ENCODE peak calls at places on chromosome 14, in seven cellular contexts. S is bronchial epithelial cell, X is right atrium auricular region, Q is dorsolateral prefrontal cortex, B is fibroblast of mammary gland, M is cardiac fibroblast, T is fibroblast of lung. L is an unnamed sample.

GRCh38 chr14:97917169-97917568 is 1120.0 kb downstream of the VRK1 start:
- DNase-seq in Q (no peak), X (no peak), B (no peak), M (no peak), T (no peak), S (peak; percentile 47), L (no peak)

GRCh38 chr14:68470361-68470760 is 322.5 kb downstream of the ZFP36L1 start:
- DNase-seq in M (no peak), B (no peak), Q (no peak), T (no peak), X (no peak), S (peak; percentile 44), L (no peak)

GRCh38 chr14:92754956-92755355 is 6.5 kb upstream of the LGMN start:
- DNase-seq in X (no peak), Q (no peak), S (no peak), T (no peak), B (no peak), M (peak; percentile 19), L (no peak)

GRCh38 chr14:29390046-29390841 is 537.4 kb downstream of the PRKD1 start:
- DNase-seq in T (peak; percentile 18), M (no peak), Q (no peak), S (no peak), X (no peak), B (no peak), L (no peak)

GRCh38 chr14:77707355-77707723 is 484 bp downstream of the ALKBH1 start:
- DNase-seq in B (peak; percentile 60), M (peak; percentile 51), T (peak; percentile 35), X (no peak), Q (no peak), S (peak; percentile 37), L (no peak)

GRCh38 chr14:101761881-101762529 is 496 bp downstream of the PPP2R5C start:
- DNase-seq in S (no peak), X (no peak), M (peak; percentile 20), Q (no peak), B (no peak), T (peak; percentile 2), L (peak; percentile 78)

GRCh38 chr14:91417983-91418386 is 365 bp upstream of the CCDC88C start:
- DNase-seq in B (no peak), M (no peak), S (no peak), T (no peak), X (no peak), Q (no peak), L (peak; percentile 72)

GRCh38 chr14:43983721-43984120 is 523.4 kb downstream of the FSCB start:
- DNase-seq in Q (no peak), B (no peak), S (no peak), T (no peak), X (no peak), M (no peak), L (no peak)

GRCh38 chr14:59126714-59127436 is 61.6 kb upstream of the DAAM1 start:
- DNase-seq in B (peak; percentile 69), Q (no peak), S (peak; percentile 63), T (peak; percentile 51), M (peak; percentile 79), X (no peak), L (no peak)

GRCh38 chr14:76274324-76274723 is 101.6 kb upstream of the ESRRB start:
- DNase-seq in M (no peak), S (no peak), B (no peak), Q (no peak), X (peak; percentile 13), T (no peak), L (no peak)

GRCh38 chr14:67934087-67934486 is 114.5 kb downstream of the RAD51B start:
- DNase-seq in X (no peak), M (peak; percentile 94), Q (no peak), B (peak; percentile 89), T (peak; percentile 83), S (peak; percentile 78), L (no peak)

GRCh38 chr14:94227029-94227428 is 52.9 kb downstream of the PPP4R4 start:
- DNase-seq in Q (no peak), B (peak; percentile 32), M (peak; percentile 19), X (no peak), T (peak; percentile 56), S (no peak), L (no peak)

GRCh38 chr14:94598816-94599655 is 13.2 kb upstream of the SERPINA3 start:
- DNase-seq in X (peak; percentile 86), Q (peak; percentile 77), S (peak; percentile 96), M (peak; percentile 97), T (peak; percentile 99), B (peak; percentile 99), L (no peak)

GRCh38 chr14:49892301-49892635 is 614 bp upstream of the ARF6 start:
- DNase-seq in Q (peak; percentile 56), M (peak; percentile 94), S (peak; percentile 57), T (peak; percentile 80), B (peak; percentile 90), X (peak; percentile 81), L (no peak)

GRCh38 chr14:50501642-50502041 is 30.7 kb downstream of the MAP4K5 start:
- DNase-seq in X (no peak), T (peak; percentile 93), Q (no peak), B (peak; percentile 66), S (peak; percentile 84), M (peak; percentile 51), L (no peak)

GRCh38 chr14:55628426-55628825 is 48.4 kb downstream of the KTN1 start:
- DNase-seq in M (no peak), B (peak; percentile 7), S (peak; percentile 27), X (no peak), Q (no peak), T (no peak), L (no peak)

GRCh38 chr14:55620277-55620676 is 40.3 kb downstream of the KTN1 start:
- DNase-seq in M (no peak), S (no peak), T (no peak), Q (no peak), X (no peak), B (no peak), L (no peak)

GRCh38 chr14:55626131-55626530 is 46.1 kb downstream of the KTN1 start:
- DNase-seq in M (no peak), X (no peak), B (no peak), S (no peak), Q (no peak), T (no peak), L (no peak)

GRCh38 chr14:55625481-55625880 is 45.5 kb downstream of the KTN1 start:
- DNase-seq in Q (no peak), B (no peak), X (no peak), S (no peak), M (peak; percentile 13), T (no peak), L (no peak)

GRCh38 chr14:55624913-55625312 is 44.9 kb downstream of the KTN1 start:
- DNase-seq in Q (no peak), S (no peak), M (no peak), X (no peak), B (no peak), T (peak; percentile 73), L (no peak)
- TF ChIP-seq CTCF in Q (no peak), S (no peak), M (no peak), X (no peak), B (no peak), T (no peak), L (no peak)

DNA sequence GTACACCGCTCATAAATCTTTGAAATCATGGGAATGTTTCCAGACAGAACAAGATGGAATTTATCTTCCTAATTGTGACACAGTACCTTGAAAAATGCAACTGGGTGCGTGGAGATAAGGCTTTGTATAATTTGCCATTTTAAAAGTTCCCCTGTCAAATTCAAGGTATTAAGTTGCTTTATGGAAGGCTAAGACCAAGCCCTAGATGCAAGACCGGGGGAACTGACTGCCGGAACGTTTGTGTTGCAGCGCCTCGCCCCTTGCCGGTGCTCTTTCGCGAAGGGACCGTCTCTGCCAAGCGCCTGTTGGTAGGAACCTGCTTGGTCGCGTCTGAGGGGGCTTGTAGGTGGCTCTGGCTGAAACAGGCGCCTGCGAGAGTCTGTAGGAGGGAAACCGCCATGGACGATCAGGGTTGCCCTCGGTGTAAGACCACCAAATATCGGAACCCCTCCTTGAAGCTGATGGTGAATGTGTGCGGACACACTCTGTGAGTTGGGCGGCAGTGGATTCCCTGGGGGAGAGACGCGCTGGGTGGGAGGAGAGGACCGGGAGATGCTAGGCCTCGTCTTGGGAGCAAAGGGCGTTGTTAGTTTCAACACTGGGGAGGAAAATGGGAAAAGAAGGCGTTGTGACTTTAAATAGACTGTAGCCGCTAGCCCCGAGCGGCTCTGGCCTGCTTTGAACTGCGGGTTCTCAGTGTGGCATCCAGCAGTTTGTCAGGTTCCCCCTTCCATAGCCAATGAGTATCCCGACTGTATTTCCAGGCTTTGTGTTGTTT is at the start of gene MNAT1:
- DNase-seq in M (peak; percentile 91), S (peak; percentile 70), X (peak; percentile 81), Q (peak; percentile 74), T (peak; percentile 87), B (peak; percentile 85), L (peak; percentile 78)
- H3K4me3 ChIP-seq in M (peak within 1 kb of the TSS; percentile 81), S (peak within 1 kb of the TSS; percentile 78), X (peak within 1 kb of the TSS; percentile 51), Q (peak within 1 kb of the TSS; percentile 87), T (peak within 1 kb of the TSS; percentile 95), B (peak within 1 kb of the TSS; percentile 91), L (peak within 1 kb of the TSS; percentile 53)

GRCh38 chr14:22474730-22475351 is 114.2 kb downstream of the DAD1 start:
- DNase-seq in Q (no peak), T (peak; percentile 47), S (peak; percentile 64), M (peak; percentile 34), X (no peak), B (peak; percentile 47), L (no peak)

GRCh38 chr14:22476882-22477281 is 112.1 kb downstream of the DAD1 start:
- DNase-seq in Q (no peak), S (no peak), M (no peak), X (no peak), T (no peak), B (no peak), L (no peak)

GRCh38 chr14:22475381-22475780 is 113.6 kb downstream of the DAD1 start:
- DNase-seq in S (no peak), B (peak; percentile 11), T (no peak), M (no peak), X (no peak), Q (no peak), L (no peak)

GRCh38 chr14:22477569-22478194 is 111.3 kb downstream of the DAD1 start:
- DNase-seq in S (no peak), X (no peak), B (no peak), T (no peak), M (no peak), Q (no peak), L (no peak)

DNA sequence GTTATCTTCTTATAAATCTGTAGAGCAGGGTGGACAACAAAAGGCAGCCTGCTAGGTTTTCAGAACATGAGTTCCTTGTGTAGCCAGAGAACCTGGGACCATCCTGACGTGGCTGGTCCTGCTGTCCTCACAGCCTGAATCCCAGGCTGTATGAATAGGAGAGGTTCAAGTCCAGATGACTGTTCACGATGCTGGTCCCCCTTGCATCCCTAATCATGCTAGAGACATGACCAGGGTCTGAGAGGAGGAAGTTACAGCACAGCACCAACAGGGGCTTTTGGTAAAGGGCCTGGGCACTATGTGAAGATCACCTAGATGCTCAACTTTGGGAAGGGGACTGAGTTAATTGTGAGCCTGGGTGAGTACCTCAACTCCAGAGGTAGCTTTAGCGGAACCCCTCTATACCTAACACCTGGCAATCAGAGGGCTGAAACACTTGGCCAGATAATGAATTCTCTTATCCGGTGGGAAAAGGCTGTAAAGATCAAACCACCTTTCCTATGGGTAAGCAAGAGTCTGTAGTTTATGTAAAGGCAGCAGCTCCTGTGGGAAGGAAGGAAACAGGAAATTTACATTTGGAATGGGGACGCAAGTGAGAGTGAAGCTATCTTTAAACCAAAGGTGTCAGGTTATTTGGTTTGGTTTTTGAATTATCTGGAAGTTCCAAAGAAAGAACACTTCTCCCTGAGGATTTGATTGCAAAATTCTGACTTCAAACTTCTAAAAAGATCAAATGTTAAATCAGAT is 112.8 kb downstream of the DAD1 start:
- DNase-seq in M (no peak), B (no peak), X (no peak), T (no peak), S (no peak), Q (no peak), L (no peak)
- TF ChIP-seq CTCF in M (no peak), B (no peak), X (no peak), T (no peak), S (no peak), Q (no peak), L (no peak)

GRCh38 chr14:31677052-31677451 is 115.8 kb downstream of the NUBPL start:
- DNase-seq in X (no peak), M (no peak), T (no peak), S (no peak), Q (no peak), B (no peak), L (no peak)
- H3K4me3 ChIP-seq in X (no peak overlapping the region), M (no peak overlapping the region), T (no peak overlapping the region), S (no peak overlapping the region), Q (no peak overlapping the region), B (no peak overlapping the region), L (no peak overlapping the region)

L was measured in Peyer's patch.